ENCODE peak calls at places on chromosomes 2 and 18, in four cellular contexts. M is H9, C is H1, V is mesendoderm. B is an unnamed sample.

GRCh38 chr18:46010676-46011075 is 43.5 kb upstream of the EPG5 start:
- DNase-seq in M (no peak), C (no peak), V (no peak), B (no peak)

GRCh38 chr2:200533754-200534153 is 7.7 kb downstream of the SGO2 start:
- DNase-seq in M (no peak), C (no peak), V (no peak), B (no peak)

GRCh38 chr2:127049927-127050802 is 56.8 kb downstream of the BIN1 start:
- DNase-seq in M (peak), C (peak), V (peak), B (peak)

GRCh38 chr18:11368020-11368419 is 218.7 kb upstream of the PIEZO2 start:
- DNase-seq in M (no peak), C (no peak), V (no peak), B (peak)

GRCh38 chr18:45821021-45821420 is 4.5 kb upstream of the SIGLEC15 start:
- DNase-seq in M (no peak), C (no peak), V (no peak), B (no peak)

GRCh38 chr2:102076512-102076911 is 66.0 kb upstream of the IL1R1 start:
- DNase-seq in M (no peak), C (no peak), V (no peak), B (no peak)

GRCh38 chr18:79548621-79548985 is 131.0 kb upstream of the CTDP1 start:
- DNase-seq in M (no peak), C (no peak), V (no peak), B (no peak)

GRCh38 chr2:39437522-39438296 is 624 bp upstream of the MAP4K3 start:
- DNase-seq in M (no peak), C (no peak), V (no peak), B (peak)

GRCh38 chr2:194363878-194364277 is 1293.1 kb upstream of the SLC39A10 start:
- DNase-seq in M (no peak), C (no peak), V (no peak), B (no peak)

GRCh38 chr18:32906506-32907214 is 133.8 kb upstream of the KLHL14 start:
- DNase-seq in M (no peak), C (no peak), V (peak), B (no peak)

GRCh38 chr2:121897335-121897970 is 142.0 kb downstream of the TSN start:
- DNase-seq in M (peak), C (no peak), V (peak), B (peak)

DNA sequence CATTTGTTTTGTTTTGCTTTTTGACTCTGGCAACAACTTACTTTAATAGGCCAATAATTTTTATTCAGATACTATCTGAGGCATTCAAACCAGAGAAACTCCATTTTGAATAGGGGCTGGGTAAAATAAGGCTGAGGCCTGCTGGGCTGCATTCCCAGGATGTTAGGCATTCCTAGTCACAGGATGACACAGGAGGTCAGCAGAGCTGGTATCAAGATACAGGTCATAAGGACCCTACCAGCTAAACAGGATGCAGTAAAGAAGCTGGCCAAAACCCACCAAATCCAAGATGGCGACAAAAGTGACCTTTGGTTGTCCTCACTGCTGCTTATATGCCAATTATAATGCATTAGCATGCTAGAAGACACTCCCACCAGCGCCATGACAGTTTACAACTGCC is 102.2 kb upstream of the XPO1 start:
- DNase-seq in M (peak), C (no peak), V (peak), B (peak)
- H3K56ac ChIP-seq in M (no peak), C (no peak), V (no peak), B (no peak)

GRCh38 chr2:2872713-2873449 is 504.7 kb downstream of the EIPR1 start:
- DNase-seq in M (no peak), C (no peak), V (no peak), B (no peak)
- H3K56ac ChIP-seq in M (no peak), C (no peak), V (no peak), B (no peak)

GRCh38 chr2:24543252-24543651 is 52.2 kb downstream of the NCOA1 start:
- DNase-seq in M (no peak), C (no peak), V (peak), B (no peak)
- H3K56ac ChIP-seq in M (no peak), C (no peak), V (no peak), B (no peak)

GRCh38 chr2:185246717-185247116 is 491.9 kb upstream of the FSIP2 start:
- DNase-seq in M (no peak), C (no peak), V (no peak), B (no peak)
- H3K56ac ChIP-seq in M (no peak), C (no peak), V (no peak), B (no peak)

GRCh38 chr18:48376406-48376805 is 32.8 kb downstream of the ZBTB7C start:
- DNase-seq in M (peak), C (no peak), V (peak), B (no peak)

GRCh38 chr18:48376934-48377333 is 32.2 kb downstream of the ZBTB7C start:
- DNase-seq in M (no peak), C (no peak), V (no peak), B (no peak)

GRCh38 chr18:48374423-48375149 is 34.6 kb downstream of the ZBTB7C start:
- DNase-seq in M (no peak), C (no peak), V (no peak), B (no peak)

GRCh38 chr18:48371854-48372598 is 37.2 kb downstream of the ZBTB7C start:
- DNase-seq in M (no peak), C (no peak), V (no peak), B (no peak)

GRCh38 chr18:48375150-48375790 is 33.9 kb downstream of the ZBTB7C start:
- DNase-seq in M (no peak), C (no peak), V (no peak), B (no peak)
- H3K56ac ChIP-seq in M (no peak), C (no peak), V (no peak), B (no peak)

GRCh38 chr2:104766683-104767082 is 87.2 kb upstream of the POU3F3 start:
- DNase-seq in M (peak), C (no peak), V (peak), B (no peak)
- H3K56ac ChIP-seq in M (no peak), C (no peak), V (peak), B (no peak)

GRCh38 chr2:237797253-237797652 is 1.3 kb upstream of the RBM44 start:
- DNase-seq in M (no peak), C (no peak), V (no peak), B (no peak)

GRCh38 chr2:237790353-237790752 is 8.2 kb upstream of the RBM44 start:
- DNase-seq in M (no peak), C (no peak), V (no peak), B (peak)

GRCh38 chr2:237786936-237787335 is 11.6 kb upstream of the RBM44 start:
- DNase-seq in M (no peak), C (peak), V (peak), B (no peak)

DNA sequence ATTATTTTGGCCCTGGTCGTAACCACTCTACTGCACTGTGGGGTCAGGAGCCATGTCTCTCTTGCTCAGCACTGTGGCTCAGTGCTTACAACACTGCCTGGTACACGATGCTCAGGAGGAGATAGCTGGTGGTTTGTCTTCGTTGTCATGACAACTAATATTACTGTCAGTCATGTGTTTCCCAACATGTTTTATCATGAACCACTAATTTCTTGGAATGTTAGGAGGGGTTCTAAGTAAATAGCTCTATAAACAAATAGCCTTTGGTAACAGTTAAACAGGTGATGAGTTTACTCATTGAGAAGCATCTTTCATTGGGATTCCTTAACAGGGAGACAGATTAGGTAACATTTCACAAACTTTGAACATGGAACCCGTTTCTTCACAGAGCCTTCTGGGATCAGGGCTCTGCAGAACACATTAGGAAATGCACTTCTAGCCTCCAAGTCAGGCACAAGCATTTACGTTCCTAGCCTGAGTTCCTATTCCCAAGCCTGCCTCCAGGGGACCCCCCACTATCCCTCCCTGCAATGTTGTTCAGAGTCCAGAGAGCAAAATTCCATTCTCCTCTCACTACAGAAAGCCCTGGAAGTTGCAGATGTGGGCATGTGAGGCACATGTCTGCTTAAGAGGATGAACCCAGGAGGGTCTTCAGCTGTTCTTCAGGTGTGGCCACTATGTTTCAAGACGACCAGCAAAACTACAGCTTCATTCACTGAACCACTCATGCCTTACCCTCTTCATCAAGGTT is 6.4 kb upstream of the RBM44 start:
- DNase-seq in M (peak), C (peak), V (peak), B (peak)
- H3K56ac ChIP-seq in M (no peak), C (no peak), V (no peak), B (no peak)

GRCh38 chr2:159096896-159097295 is 128.5 kb downstream of the TANC1 start:
- DNase-seq in M (no peak), C (peak), V (no peak), B (no peak)
- H3K56ac ChIP-seq in M (no peak), C (no peak), V (no peak), B (no peak)

DNA sequence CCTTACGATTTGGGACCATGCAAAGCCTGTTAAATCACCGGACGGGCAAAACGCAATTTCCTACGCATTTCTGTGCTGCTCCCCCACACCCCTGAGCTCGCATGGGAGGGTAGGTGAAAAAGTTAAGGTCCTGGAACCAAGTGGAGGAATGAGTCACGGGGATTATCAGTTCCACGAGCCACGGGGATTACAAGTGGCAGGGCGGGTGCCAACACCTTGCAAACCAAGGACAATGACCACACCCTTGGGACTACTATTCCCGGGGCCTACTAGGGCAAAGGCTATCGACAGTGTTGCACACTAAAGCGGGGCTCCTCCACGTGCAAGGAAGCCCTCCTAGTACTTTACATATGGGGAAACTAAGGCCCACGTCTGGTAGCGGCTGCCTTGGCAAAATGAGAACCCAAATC is 447 bp downstream of the RETSAT start:
- DNase-seq in M (no peak), C (no peak), V (peak), B (peak)
- H3K56ac ChIP-seq in M (no peak), C (no peak), V (peak), B (no peak)

B was measured in IMR-90.